ENCODE peak calls at places on chromosomes 12 and 14, in four cellular contexts. One of them, this sample, is unnamed.

GRCh38 chr12:95701722-95702418 is 88.7 kb downstream of the NTN4 start:
- DNase-seq in lung microvascular endothelial cell: no peak
- DNase-seq in NCI-H1417: no peak
- DNase-seq in Ammon's horn: no peak
- DNase-seq in this sample: no peak

GRCh38 chr12:4355843-4356327 is 23.6 kb downstream of the FGF23 start:
- DNase-seq in lung microvascular endothelial cell: peak
- DNase-seq in NCI-H1417: peak
- DNase-seq in Ammon's horn: no peak
- DNase-seq in this sample: peak

GRCh38 chr14:98227000-98227726 is 1044.8 kb downstream of the BCL11B start:
- DNase-seq in lung microvascular endothelial cell: no peak
- DNase-seq in NCI-H1417: no peak
- DNase-seq in Ammon's horn: no peak
- DNase-seq in this sample: no peak

GRCh38 chr12:57138526-57139272 is 8.7 kb downstream of the LRP1-AS start:
- DNase-seq in lung microvascular endothelial cell: no peak
- DNase-seq in NCI-H1417: no peak
- DNase-seq in Ammon's horn: peak
- DNase-seq in this sample: no peak

GRCh38 chr12:104750061-104750460 is 208.0 kb downstream of the SLC41A2 start:
- DNase-seq in lung microvascular endothelial cell: no peak
- DNase-seq in NCI-H1417: no peak
- DNase-seq in Ammon's horn: peak
- DNase-seq in this sample: peak

GRCh38 chr12:80620281-80620680 is 87.2 kb upstream of the MYF6 start:
- DNase-seq in lung microvascular endothelial cell: no peak
- DNase-seq in NCI-H1417: no peak
- DNase-seq in Ammon's horn: no peak
- DNase-seq in this sample: no peak

GRCh38 chr14:56422703-56423213 is 156.8 kb upstream of the TMEM260 start:
- DNase-seq in lung microvascular endothelial cell: peak
- DNase-seq in NCI-H1417: peak
- DNase-seq in Ammon's horn: peak
- DNase-seq in this sample: peak

GRCh38 chr12:88011755-88012154 is 17.4 kb downstream of the C12orf50 start:
- DNase-seq in lung microvascular endothelial cell: no peak
- DNase-seq in NCI-H1417: no peak
- DNase-seq in Ammon's horn: no peak
- DNase-seq in this sample: no peak

GRCh38 chr14:92199763-92200162 is 78.0 kb downstream of the CPSF2 start:
- DNase-seq in lung microvascular endothelial cell: no peak
- DNase-seq in NCI-H1417: no peak
- DNase-seq in Ammon's horn: no peak
- DNase-seq in this sample: no peak

GRCh38 chr12:124928095-124928911 is 13.9 kb upstream of the UBC start:
- DNase-seq in lung microvascular endothelial cell: peak
- DNase-seq in NCI-H1417: no peak
- DNase-seq in Ammon's horn: no peak
- DNase-seq in this sample: peak

GRCh38 chr14:35808076-35808657 is 928 bp downstream of the RALGAPA1 start:
- DNase-seq in lung microvascular endothelial cell: no peak
- DNase-seq in NCI-H1417: peak
- DNase-seq in Ammon's horn: peak
- DNase-seq in this sample: peak

GRCh38 chr12:49568442-49568776 is 467 bp upstream of the MCRS1 start:
- DNase-seq in lung microvascular endothelial cell: no peak
- DNase-seq in NCI-H1417: no peak
- DNase-seq in Ammon's horn: no peak
- DNase-seq in this sample: no peak

GRCh38 chr12:10690906-10691305 is 17.1 kb upstream of the STYK1 start:
- DNase-seq in lung microvascular endothelial cell: no peak
- DNase-seq in NCI-H1417: no peak
- DNase-seq in Ammon's horn: no peak
- DNase-seq in this sample: no peak

GRCh38 chr12:48002773-48003218 is 1.5 kb downstream of the COL2A1 start:
- DNase-seq in lung microvascular endothelial cell: peak
- DNase-seq in NCI-H1417: peak
- DNase-seq in Ammon's horn: no peak
- DNase-seq in this sample: peak

GRCh38 chr12:131230340-131231099 is 276.8 kb downstream of the ADGRD1 start:
- DNase-seq in lung microvascular endothelial cell: peak
- DNase-seq in NCI-H1417: no peak
- DNase-seq in Ammon's horn: no peak
- DNase-seq in this sample: peak

GRCh38 chr14:92969470-92970232 is 46.7 kb downstream of the CHGA start:
- DNase-seq in lung microvascular endothelial cell: no peak
- DNase-seq in NCI-H1417: no peak
- DNase-seq in Ammon's horn: no peak
- DNase-seq in this sample: no peak

GRCh38 chr14:54647378-54647777 is 80.5 kb downstream of the SAMD4A start:
- DNase-seq in lung microvascular endothelial cell: no peak
- DNase-seq in NCI-H1417: no peak
- DNase-seq in Ammon's horn: no peak
- DNase-seq in this sample: no peak

GRCh38 chr14:103138483-103139370 is 15.5 kb downstream of the TNFAIP2 start:
- DNase-seq in lung microvascular endothelial cell: no peak
- DNase-seq in NCI-H1417: peak
- DNase-seq in Ammon's horn: no peak
- DNase-seq in this sample: no peak

GRCh38 chr12:132413931-132414588 is 75.9 kb upstream of the FBRSL1 start:
- DNase-seq in lung microvascular endothelial cell: peak
- DNase-seq in NCI-H1417: peak
- DNase-seq in Ammon's horn: no peak
- DNase-seq in this sample: peak

GRCh38 chr12:121209629-121210572 is at the start of gene P2RX4:
- DNase-seq in lung microvascular endothelial cell: peak
- DNase-seq in NCI-H1417: peak
- DNase-seq in Ammon's horn: peak
- DNase-seq in this sample: peak

GRCh38 chr12:68140576-68140975 is 19.0 kb downstream of the IFNG start:
- DNase-seq in lung microvascular endothelial cell: no peak
- DNase-seq in NCI-H1417: no peak
- DNase-seq in Ammon's horn: no peak
- DNase-seq in this sample: no peak

This sample was measured in dermis blood vessel endothelial cell.